ENCODE peak calls at places on chromosome 2, in six cellular contexts. T is A549, Y is K562, U is breast epithelium, V is suprapubic skin, A is body of pancreas. W is an unnamed sample.

GRCh38 chr2:61538920-61539559 is 884 bp upstream of the XPO1 start:
- DNase-seq in V (no peak), U (peak; percentile 29), A (peak; percentile 49), Y (no peak), T (peak; percentile 65), W (no peak)

GRCh38 chr2:78416625-78417300 is 608.7 kb upstream of the REG3G start:
- DNase-seq in Y (no peak), V (no peak), A (no peak), T (no peak), U (no peak), W (no peak)

GRCh38 chr2:33521791-33522281 is 45.4 kb downstream of the RASGRP3 start:
- DNase-seq in U (peak; percentile 24), V (no peak), A (peak; percentile 6), Y (no peak), T (no peak), W (no peak)

GRCh38 chr2:186422226-186422625 is 63.8 kb upstream of the ZC3H15 start:
- DNase-seq in V (no peak), T (peak; percentile 45), A (peak; percentile 14), U (peak; percentile 28), Y (no peak), W (peak; percentile 64)

GRCh38 chr2:172397136-172397825 is 30.1 kb upstream of the ITGA6 start:
- DNase-seq in Y (no peak), A (no peak), U (no peak), T (no peak), V (no peak), W (no peak)

GRCh38 chr2:216635701-216636541 is 2.7 kb downstream of the IGFBP2 start:
- DNase-seq in T (no peak), V (no peak), U (peak; percentile 48), Y (no peak), A (peak; percentile 39), W (no peak)

GRCh38 chr2:35298493-35298892 is 1057.1 kb upstream of the CRIM1 start:
- DNase-seq in U (peak; percentile 38), T (peak; percentile 4), V (no peak), A (no peak), Y (no peak), W (no peak)

GRCh38 chr2:134081238-134081637 is 172.6 kb upstream of the MGAT5 start:
- DNase-seq in V (no peak), Y (no peak), A (no peak), T (no peak), U (no peak), W (no peak)

GRCh38 chr2:20212459-20212870 is 12.5 kb downstream of the SDC1 start:
- DNase-seq in U (peak; percentile 89), V (no peak), A (no peak), T (no peak), Y (no peak), W (no peak)

GRCh38 chr2:213764849-213765248 is 480.6 kb downstream of the SPAG16 start:
- DNase-seq in V (no peak), A (no peak), Y (no peak), U (no peak), T (no peak), W (peak; percentile 52)

GRCh38 chr2:112096098-112096497 is 41.0 kb downstream of the TMEM87B start:
- DNase-seq in Y (no peak), A (no peak), U (no peak), V (no peak), T (no peak), W (no peak)

GRCh38 chr2:240568678-240569522 is 616 bp downstream of the RNPEPL1 start:
- DNase-seq in A (peak; percentile 84), U (peak; percentile 16), Y (peak; percentile 54), T (peak; percentile 48), V (peak; percentile 79), W (no peak)
- TF ChIP-seq POLR2A in A (peak; percentile 11), U (no peak), Y (no peak), T (peak; percentile 47), V (no peak), W (no peak)

GRCh38 chr2:75130171-75130570 is 69.1 kb downstream of the TACR1 start:
- DNase-seq in V (no peak), T (peak; percentile 36), A (no peak), U (no peak), Y (no peak), W (no peak)
- TF ChIP-seq CTCF in V (no peak), T (peak; percentile 8), A (no peak), U (no peak), Y (no peak), W (no peak)

GRCh38 chr2:232521524-232521923 is 1.3 kb downstream of the PRSS56 start:
- DNase-seq in Y (no peak), A (no peak), T (no peak), V (no peak), U (no peak), W (no peak)

GRCh38 chr2:232523682-232524597 is 2.0 kb upstream of the CHRND start:
- DNase-seq in U (no peak), Y (peak; percentile 59), V (no peak), T (peak; percentile 88), A (peak; percentile 50), W (no peak)

GRCh38 chr2:232522855-232523681 is 2.9 kb downstream of the PRSS56 start:
- DNase-seq in Y (no peak), T (peak; percentile 46), U (no peak), V (no peak), A (no peak), W (no peak)

GRCh38 chr2:232521098-232521497 is 910 bp downstream of the PRSS56 start:
- DNase-seq in A (no peak), V (no peak), U (no peak), T (no peak), Y (no peak), W (no peak)

GRCh38 chr2:232522014-232522854 is 2.0 kb downstream of the PRSS56 start:
- DNase-seq in T (peak; percentile 42), V (no peak), A (peak; percentile 73), U (no peak), Y (peak; percentile 85), W (no peak)
- H3K4me3 ChIP-seq in T (peak overlapping the region; percentile 40), V (peak overlapping the region; percentile 28), A (no peak overlapping the region), U (peak overlapping the region; percentile 53), Y (no peak overlapping the region), W (no peak overlapping the region)

DNA sequence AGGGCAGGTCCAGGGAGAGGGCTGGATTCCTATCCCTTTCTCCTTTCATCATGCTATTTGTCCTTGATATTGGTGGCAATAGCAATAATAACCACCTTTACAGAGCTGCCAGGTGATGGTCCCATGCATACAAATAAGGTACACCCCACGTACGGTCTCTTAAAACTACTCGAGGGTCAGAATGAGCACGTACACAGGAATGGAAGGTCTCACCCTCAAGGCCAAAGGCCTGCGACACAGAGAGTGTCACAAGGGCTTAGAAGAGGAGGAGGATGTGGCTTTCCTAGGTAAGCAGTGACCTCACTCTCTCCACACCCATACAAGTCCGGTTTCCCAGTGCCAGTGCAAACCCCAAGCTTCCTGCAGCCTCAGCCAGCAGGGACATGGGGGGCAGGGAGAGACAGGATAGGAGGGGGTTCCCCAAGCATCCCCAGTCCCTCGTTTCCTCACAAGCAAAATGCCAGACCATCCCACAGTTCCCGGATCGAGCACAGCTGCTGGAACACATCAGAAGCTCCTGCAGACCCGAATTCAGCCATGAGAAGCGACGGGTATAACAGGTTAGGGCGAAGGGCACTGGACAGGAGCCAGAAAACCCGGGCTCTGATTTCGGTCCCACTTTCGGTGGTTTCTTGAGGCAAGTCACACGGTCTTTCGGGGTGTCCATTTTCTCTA is 49.2 kb downstream of the PLB1 start:
- DNase-seq in V (no peak), Y (no peak), A (no peak), U (no peak), T (no peak), W (no peak)
- TF ChIP-seq POLR2A in V (no peak), Y (no peak), A (no peak), U (no peak), T (no peak), W (no peak)

GRCh38 chr2:85830645-85831044 is 58.1 kb downstream of the ST3GAL5 start:
- DNase-seq in U (peak; percentile 4), A (no peak), T (peak; percentile 34), V (no peak), Y (no peak), W (no peak)
- TF ChIP-seq CTCF in U (no peak), A (no peak), T (peak; percentile 23), V (no peak), Y (no peak), W (no peak)

DNA sequence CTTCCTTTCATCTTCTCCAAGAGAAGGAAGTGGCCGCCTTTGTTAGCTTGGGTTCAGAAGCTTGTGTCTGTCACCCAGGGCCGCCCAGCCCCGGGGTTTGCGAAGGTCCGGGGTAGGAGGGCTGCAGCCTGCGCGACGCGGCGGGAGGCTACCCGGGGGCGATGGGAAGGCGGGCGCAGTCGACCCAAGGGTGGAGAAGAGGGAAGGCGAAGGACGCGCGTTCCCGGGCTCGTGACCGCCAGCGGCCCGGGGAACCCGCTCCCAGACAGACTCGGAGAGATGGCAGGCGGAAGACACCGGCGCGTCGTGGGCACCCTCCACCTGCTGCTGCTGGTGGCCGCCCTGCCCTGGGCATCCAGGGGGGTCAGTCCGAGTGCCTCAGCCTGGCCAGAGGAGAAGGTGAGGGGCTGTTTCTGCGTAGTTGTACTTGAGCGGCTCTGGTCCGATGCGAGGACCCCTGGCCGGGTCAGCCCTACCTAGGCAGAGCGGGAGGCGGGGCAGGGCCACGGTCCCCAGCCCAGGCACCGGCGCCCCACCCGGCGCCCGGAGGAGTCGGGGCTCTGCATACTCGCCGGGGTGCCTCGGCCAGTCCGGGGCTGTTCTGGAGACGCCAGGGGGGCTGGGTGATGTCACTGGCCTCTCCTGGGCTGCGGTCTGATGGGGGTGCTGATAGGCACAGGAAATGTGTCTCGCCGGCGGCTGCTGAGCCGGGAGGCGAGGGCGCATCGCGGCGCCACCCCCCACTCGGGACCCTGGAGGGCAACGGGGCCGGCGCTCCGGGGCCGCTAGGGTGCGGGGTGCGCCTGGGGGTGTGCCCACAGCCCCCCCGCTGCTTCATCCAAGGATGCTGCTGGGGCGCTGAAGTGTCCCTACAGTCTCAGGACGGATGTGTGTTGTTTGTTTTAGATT is at the start of gene QPCT:
- DNase-seq in U (no peak), Y (peak; percentile 15), T (peak; percentile 60), A (peak; percentile 53), V (peak; percentile 89), W (peak; percentile 91)
- H3K4me3 ChIP-seq in U (peak within 1 kb of the TSS; percentile 84), Y (no peak within 1 kb of the TSS), T (peak within 1 kb of the TSS; percentile 71), A (peak within 1 kb of the TSS; percentile 7), V (peak within 1 kb of the TSS; percentile 73), W (peak within 1 kb of the TSS; percentile 46)

DNA sequence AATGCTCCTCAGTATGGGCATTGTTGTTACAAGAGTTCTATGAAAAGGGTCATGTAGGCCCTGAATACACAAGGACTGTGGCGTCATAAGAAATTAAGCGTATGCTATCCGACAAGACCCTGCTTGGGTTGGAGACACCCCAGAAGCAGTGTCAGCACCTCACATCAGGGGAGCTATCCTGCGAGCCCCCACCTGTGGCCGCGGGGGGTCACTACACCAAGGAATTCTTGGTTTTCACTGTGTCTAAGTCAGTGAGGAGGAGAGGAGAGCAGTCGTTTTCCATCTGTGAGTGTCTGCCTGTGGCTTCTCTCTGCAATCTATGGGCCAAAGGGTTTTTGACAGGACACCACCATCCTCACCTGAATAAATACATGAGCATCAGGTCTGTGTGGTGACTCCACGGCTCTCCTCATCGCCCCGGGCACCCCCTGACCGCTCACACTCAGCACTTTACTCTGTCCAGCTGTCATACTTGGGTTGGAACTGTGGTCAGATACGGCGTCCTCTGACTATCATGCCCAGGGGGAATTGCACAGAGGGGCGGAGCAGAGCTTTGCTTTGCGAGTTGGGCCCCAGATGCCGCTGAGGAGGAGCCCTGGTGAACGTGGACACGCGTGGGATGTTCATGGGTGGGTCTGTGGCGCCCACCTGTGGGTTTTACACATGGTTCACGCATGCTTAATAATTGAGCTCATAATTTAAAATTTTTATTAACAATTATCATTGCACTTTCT is 235.5 kb downstream of the MYT1L start:
- DNase-seq in U (no peak), V (no peak), A (no peak), Y (peak; percentile 16), T (no peak), W (no peak)
- TF ChIP-seq POLR2A in U (no peak), V (no peak), A (no peak), Y (no peak), T (no peak), W (no peak)

W was measured in lower leg skin.